ENCODE peak calls at places on chromosomes 1 and 21, in six cellular contexts. I is AG09309, M is lower leg skin, A is neural progenitor cell, O is dorsolateral prefrontal cortex, G is AG10803. J is an unnamed sample.

GRCh38 chr1:165927169-165927568 is 99.8 kb downstream of the UCK2 start:
- DNase-seq in O (no peak), I (no peak), G (no peak), M (no peak), A (no peak), J (no peak)

GRCh38 chr1:210882414-210883221 is 251.3 kb downstream of the KCNH1 start:
- DNase-seq in M (no peak), A (no peak), G (peak; percentile 72), I (peak; percentile 27), O (no peak), J (no peak)

GRCh38 chr1:21162740-21163464 is 13.8 kb downstream of the EIF4G3 start:
- DNase-seq in I (no peak), A (no peak), M (no peak), G (no peak), O (no peak), J (no peak)

GRCh38 chr1:201946224-201946908 is at the start of gene LMOD1:
- DNase-seq in O (peak; percentile 69), A (peak; percentile 95), G (peak; percentile 94), M (peak; percentile 74), I (peak; percentile 79), J (no peak)

GRCh38 chr1:41102208-41102607 is 80.7 kb upstream of the SLFNL1 start:
- DNase-seq in O (peak; percentile 48), I (peak; percentile 97), M (peak; percentile 85), A (no peak), G (peak; percentile 98), J (no peak)

GRCh38 chr1:177384461-177384860 is 213.7 kb downstream of the BRINP2 start:
- DNase-seq in O (no peak), I (no peak), A (no peak), M (no peak), G (peak; percentile 58), J (no peak)

GRCh38 chr1:30757196-30757949 is at the start of gene LAPTM5:
- DNase-seq in I (no peak), G (peak; percentile 79), A (no peak), M (peak; percentile 55), O (no peak), J (no peak)

GRCh38 chr1:25854554-25854953 is 4.7 kb downstream of the AUNIP start:
- DNase-seq in G (no peak), I (no peak), A (no peak), M (no peak), O (no peak), J (no peak)

GRCh38 chr1:38062361-38063288 is 16.0 kb upstream of the POU3F1 start:
- DNase-seq in M (no peak), I (no peak), O (no peak), G (no peak), A (no peak), J (no peak)

GRCh38 chr1:30416221-30416820 is 307.1 kb downstream of the MATN1 start:
- DNase-seq in M (peak; percentile 8), I (no peak), O (no peak), G (no peak), A (no peak), J (no peak)

GRCh38 chr1:17538428-17539130 is 919 bp upstream of the ARHGEF10L start:
- DNase-seq in I (no peak), M (no peak), A (peak; percentile 94), G (no peak), O (no peak), J (no peak)

GRCh38 chr1:86537928-86538695 is 8.8 kb upstream of the CLCA4 start:
- DNase-seq in I (no peak), A (no peak), O (no peak), G (no peak), M (no peak), J (no peak)

GRCh38 chr21:32099812-32100416 is 178.9 kb downstream of the MIS18A start:
- DNase-seq in M (no peak), I (no peak), G (no peak), O (no peak), A (peak; percentile 45), J (no peak)

GRCh38 chr1:91680556-91680955 is 179.9 kb downstream of the CDC7 start:
- DNase-seq in I (no peak), M (no peak), A (no peak), O (no peak), G (no peak), J (no peak)

GRCh38 chr1:101308001-101308659 is 71.3 kb downstream of the S1PR1 start:
- DNase-seq in G (no peak), M (no peak), O (no peak), A (no peak), I (no peak), J (no peak)

GRCh38 chr1:182616130-182617074 is 12.2 kb upstream of the RGS16 start:
- DNase-seq in O (no peak), G (peak; percentile 76), I (peak; percentile 46), M (peak; percentile 39), A (peak; percentile 81), J (peak; percentile 75)

GRCh38 chr1:208177656-208178055 is 66.5 kb downstream of the PLXNA2 start:
- DNase-seq in I (no peak), O (no peak), G (no peak), A (no peak), M (no peak), J (peak; percentile 21)

GRCh38 chr1:204033321-204033720 is 39.6 kb upstream of the SOX13 start:
- DNase-seq in I (no peak), M (no peak), A (no peak), O (no peak), G (no peak), J (no peak)

GRCh38 chr1:215521279-215521678 is 45.8 kb upstream of the KCTD3 start:
- DNase-seq in G (no peak), M (no peak), I (no peak), O (no peak), A (no peak), J (no peak)

GRCh38 chr1:215523128-215523861 is 43.8 kb upstream of the KCTD3 start:
- DNase-seq in M (no peak), I (no peak), G (peak; percentile 42), A (no peak), O (no peak), J (no peak)

GRCh38 chr1:215518594-215518993 is 48.5 kb upstream of the KCTD3 start:
- DNase-seq in O (no peak), A (no peak), I (no peak), G (no peak), M (no peak), J (no peak)

DNA sequence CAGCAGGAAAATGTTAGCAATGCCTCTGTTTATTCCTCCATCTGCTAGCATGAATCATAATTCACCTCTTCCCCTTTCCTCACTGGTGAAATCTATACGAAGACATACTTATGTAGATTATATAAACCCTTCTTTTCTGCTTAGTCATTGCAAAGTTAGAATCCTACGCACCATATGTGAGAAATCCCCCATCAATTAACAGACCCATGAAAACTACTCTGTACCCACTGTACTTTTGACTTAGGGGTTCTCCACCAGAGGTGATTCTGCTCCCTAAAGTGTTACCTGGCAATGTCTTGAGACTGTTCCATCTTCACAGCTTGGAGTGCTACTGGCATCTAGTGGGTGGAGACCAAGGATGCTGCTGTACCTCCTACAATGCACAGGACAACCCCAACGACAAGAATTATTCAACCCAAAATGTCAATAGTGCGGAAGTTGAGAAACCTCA is 49.6 kb upstream of the KCTD3 start:
- DNase-seq in G (peak; percentile 77), I (peak; percentile 52), O (no peak), A (peak; percentile 28), M (peak; percentile 15), J (no peak)
- TF ChIP-seq CTCF in G (peak; percentile 80), I (peak; percentile 77), O (no peak), A (peak; percentile 47), M (no peak), J (no peak)

DNA sequence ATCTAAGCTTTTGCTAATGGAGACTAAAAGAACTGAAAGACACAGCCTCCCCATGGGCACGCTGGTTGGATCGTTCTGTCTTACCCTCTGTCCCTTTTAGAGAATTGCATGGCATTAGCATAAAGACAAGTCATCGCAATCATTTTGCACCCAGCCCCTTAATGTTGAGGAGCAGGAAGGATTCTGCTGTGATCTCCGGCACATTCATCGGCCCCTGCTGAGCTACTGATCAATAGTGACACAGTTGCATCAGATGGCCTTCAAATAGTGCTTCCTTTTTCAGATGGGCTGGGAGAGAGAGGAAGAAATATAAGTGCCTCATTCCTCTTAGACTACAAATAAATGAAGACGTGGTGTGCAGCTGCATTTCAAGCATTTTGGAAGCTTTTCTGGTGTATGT is 75.4 kb downstream of the NOS1AP start:
- DNase-seq in O (no peak), A (peak; percentile 56), M (no peak), I (no peak), G (no peak), J (no peak)
- TF ChIP-seq CTCF in O (no peak), A (no peak), M (no peak), I (no peak), G (no peak), J (no peak)

GRCh38 chr1:111862599-111862998 is 106.9 kb downstream of the DDX20 start:
- DNase-seq in M (no peak), I (no peak), O (no peak), A (no peak), G (no peak), J (no peak)
- TF ChIP-seq CTCF in M (no peak), I (no peak), O (no peak), A (no peak), G (no peak), J (no peak)

DNA sequence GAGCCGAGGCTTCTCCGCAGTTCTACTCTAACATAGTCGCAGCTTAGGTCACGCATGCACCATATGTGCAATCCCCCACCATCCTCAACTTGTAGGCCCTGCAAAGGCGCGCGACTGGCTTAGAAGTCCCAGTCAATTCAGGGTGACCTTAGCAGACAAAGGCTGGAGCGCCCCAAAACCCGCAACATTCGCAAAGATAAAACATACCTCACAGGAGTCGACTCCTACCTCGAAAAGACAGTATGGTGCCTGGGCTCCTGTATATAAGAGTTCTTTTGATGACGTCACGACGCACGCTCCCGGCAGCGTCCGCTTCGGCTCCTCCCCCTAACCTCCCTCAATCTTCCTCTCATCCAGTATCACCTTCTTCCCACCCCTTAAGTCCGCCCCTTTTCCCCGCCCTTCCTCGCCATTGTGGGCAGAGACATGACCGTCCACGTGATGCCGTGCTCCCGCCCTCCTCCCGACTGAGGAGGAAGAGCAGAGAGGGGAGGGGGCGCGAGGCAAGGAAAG is at the start of gene GAS5:
- DNase-seq in G (peak; percentile 99), O (peak; percentile 98), I (peak; percentile 98), M (peak; percentile 100), A (peak; percentile 100), J (peak; percentile 94)
- TF ChIP-seq CTCF in G (no peak), O (no peak), I (no peak), M (no peak), A (no peak), J (no peak)

GRCh38 chr1:9573723-9574122 is 15.0 kb upstream of the TMEM201 start:
- DNase-seq in M (no peak), I (no peak), O (no peak), A (peak; percentile 67), G (peak; percentile 34), J (no peak)
- TF ChIP-seq CTCF in M (no peak), I (peak; percentile 43), O (peak; percentile 67), A (peak; percentile 63), G (peak; percentile 54), J (peak; percentile 19)

J was measured in GM20000.